ENCODE peak calls at places on chromosomes 13 and 19, in six cellular contexts. One of them, this sample, is unnamed.

GRCh38 chr19:13053761-13054604 is 48.7 kb downstream of the LYL1 start:
- DNase-seq in activated CD4-positive, CD25-positive, alpha-beta regulatory T cell treated with anti-CD3 and anti-CD28 coated beads, Interleukin-2, amount 50 U/mL, for 16 hours: no peak
- DNase-seq in HFF-Myc: peak; percentile 83
- DNase-seq in GM03348: peak; percentile 93
- DNase-seq in RWPE1: peak; percentile 83
- DNase-seq in WERI-Rb-1: no peak
- DNase-seq in this sample: no peak

GRCh38 chr13:112249644-112250610 is 126.2 kb upstream of the SPACA7 start:
- DNase-seq in activated CD4-positive, CD25-positive, alpha-beta regulatory T cell treated with anti-CD3 and anti-CD28 coated beads, Interleukin-2, amount 50 U/mL, for 16 hours: no peak
- DNase-seq in HFF-Myc: no peak
- DNase-seq in WERI-Rb-1: peak; percentile 9
- DNase-seq in GM03348: no peak
- DNase-seq in RWPE1: no peak
- DNase-seq in this sample: no peak

GRCh38 chr19:41587101-41587837 is 11.3 kb downstream of the CEACAM21 start:
- DNase-seq in RWPE1: no peak
- DNase-seq in GM03348: no peak
- DNase-seq in HFF-Myc: no peak
- DNase-seq in activated CD4-positive, CD25-positive, alpha-beta regulatory T cell treated with anti-CD3 and anti-CD28 coated beads, Interleukin-2, amount 50 U/mL, for 16 hours: no peak
- DNase-seq in WERI-Rb-1: no peak
- DNase-seq in this sample: no peak

GRCh38 chr13:33512880-33513554 is 227.5 kb upstream of the STARD13 start:
- DNase-seq in WERI-Rb-1: no peak
- DNase-seq in HFF-Myc: peak; percentile 42
- DNase-seq in activated CD4-positive, CD25-positive, alpha-beta regulatory T cell treated with anti-CD3 and anti-CD28 coated beads, Interleukin-2, amount 50 U/mL, for 16 hours: no peak
- DNase-seq in GM03348: no peak
- DNase-seq in RWPE1: no peak
- DNase-seq in this sample: no peak

GRCh38 chr13:99995503-99996176 is 14.1 kb downstream of the ZIC2 start:
- DNase-seq in RWPE1: no peak
- DNase-seq in activated CD4-positive, CD25-positive, alpha-beta regulatory T cell treated with anti-CD3 and anti-CD28 coated beads, Interleukin-2, amount 50 U/mL, for 16 hours: no peak
- DNase-seq in HFF-Myc: no peak
- DNase-seq in WERI-Rb-1: no peak
- DNase-seq in GM03348: no peak
- DNase-seq in this sample: no peak

GRCh38 chr19:3932931-3933810 is at the start of gene NMRK2:
- DNase-seq in activated CD4-positive, CD25-positive, alpha-beta regulatory T cell treated with anti-CD3 and anti-CD28 coated beads, Interleukin-2, amount 50 U/mL, for 16 hours: no peak
- DNase-seq in GM03348: no peak
- DNase-seq in RWPE1: no peak
- DNase-seq in WERI-Rb-1: peak; percentile 44
- DNase-seq in HFF-Myc: no peak
- DNase-seq in this sample: no peak

GRCh38 chr19:1446713-1447564 is 3.0 kb upstream of the APC2 start:
- DNase-seq in RWPE1: no peak
- DNase-seq in activated CD4-positive, CD25-positive, alpha-beta regulatory T cell treated with anti-CD3 and anti-CD28 coated beads, Interleukin-2, amount 50 U/mL, for 16 hours: no peak
- DNase-seq in WERI-Rb-1: peak; percentile 33
- DNase-seq in HFF-Myc: no peak
- DNase-seq in GM03348: peak; percentile 36
- DNase-seq in this sample: no peak

GRCh38 chr13:51249254-51249653 is 27.1 kb downstream of the FAM124A start:
- DNase-seq in GM03348: no peak
- DNase-seq in HFF-Myc: no peak
- DNase-seq in RWPE1: peak; percentile 28
- DNase-seq in WERI-Rb-1: no peak
- DNase-seq in activated CD4-positive, CD25-positive, alpha-beta regulatory T cell treated with anti-CD3 and anti-CD28 coated beads, Interleukin-2, amount 50 U/mL, for 16 hours: no peak
- DNase-seq in this sample: no peak

GRCh38 chr13:97904059-97904458 is 49.4 kb upstream of the IPO5 start:
- DNase-seq in activated CD4-positive, CD25-positive, alpha-beta regulatory T cell treated with anti-CD3 and anti-CD28 coated beads, Interleukin-2, amount 50 U/mL, for 16 hours: no peak
- DNase-seq in HFF-Myc: no peak
- DNase-seq in WERI-Rb-1: no peak
- DNase-seq in RWPE1: no peak
- DNase-seq in GM03348: peak; percentile 14
- DNase-seq in this sample: no peak

GRCh38 chr13:52847682-52848432 is 583 bp downstream of the PCDH8 start:
- DNase-seq in RWPE1: no peak
- DNase-seq in GM03348: no peak
- DNase-seq in activated CD4-positive, CD25-positive, alpha-beta regulatory T cell treated with anti-CD3 and anti-CD28 coated beads, Interleukin-2, amount 50 U/mL, for 16 hours: no peak
- DNase-seq in HFF-Myc: no peak
- DNase-seq in WERI-Rb-1: no peak
- DNase-seq in this sample: no peak

GRCh38 chr13:77222000-77222690 is 104.7 kb downstream of the MYCBP2 start:
- DNase-seq in HFF-Myc: no peak
- DNase-seq in WERI-Rb-1: no peak
- DNase-seq in RWPE1: no peak
- DNase-seq in activated CD4-positive, CD25-positive, alpha-beta regulatory T cell treated with anti-CD3 and anti-CD28 coated beads, Interleukin-2, amount 50 U/mL, for 16 hours: no peak
- DNase-seq in GM03348: no peak
- DNase-seq in this sample: no peak

GRCh38 chr19:3760871-3761361 is 576 bp downstream of the APBA3 start:
- DNase-seq in RWPE1: no peak
- DNase-seq in GM03348: peak; percentile 36
- DNase-seq in WERI-Rb-1: no peak
- DNase-seq in HFF-Myc: no peak
- DNase-seq in activated CD4-positive, CD25-positive, alpha-beta regulatory T cell treated with anti-CD3 and anti-CD28 coated beads, Interleukin-2, amount 50 U/mL, for 16 hours: no peak
- DNase-seq in this sample: peak; percentile 46

GRCh38 chr19:55830656-55831055 is 1.1 kb downstream of the NLRP11 start:
- DNase-seq in HFF-Myc: no peak
- DNase-seq in activated CD4-positive, CD25-positive, alpha-beta regulatory T cell treated with anti-CD3 and anti-CD28 coated beads, Interleukin-2, amount 50 U/mL, for 16 hours: no peak
- DNase-seq in GM03348: no peak
- DNase-seq in RWPE1: no peak
- DNase-seq in WERI-Rb-1: no peak
- DNase-seq in this sample: no peak

GRCh38 chr19:14555918-14556661 is 15.8 kb downstream of the NDUFB7 start:
- DNase-seq in WERI-Rb-1: no peak
- DNase-seq in GM03348: no peak
- DNase-seq in RWPE1: no peak
- DNase-seq in HFF-Myc: no peak
- DNase-seq in activated CD4-positive, CD25-positive, alpha-beta regulatory T cell treated with anti-CD3 and anti-CD28 coated beads, Interleukin-2, amount 50 U/mL, for 16 hours: no peak
- DNase-seq in this sample: peak; percentile 48

GRCh38 chr13:68551701-68552522 is 1321.8 kb upstream of the PCDH9 start:
- DNase-seq in HFF-Myc: no peak
- DNase-seq in GM03348: no peak
- DNase-seq in WERI-Rb-1: no peak
- DNase-seq in RWPE1: no peak
- DNase-seq in activated CD4-positive, CD25-positive, alpha-beta regulatory T cell treated with anti-CD3 and anti-CD28 coated beads, Interleukin-2, amount 50 U/mL, for 16 hours: no peak
- DNase-seq in this sample: peak; percentile 3

GRCh38 chr19:3464797-3465235 is 15.5 kb downstream of the SMIM24 start:
- DNase-seq in activated CD4-positive, CD25-positive, alpha-beta regulatory T cell treated with anti-CD3 and anti-CD28 coated beads, Interleukin-2, amount 50 U/mL, for 16 hours: no peak
- DNase-seq in WERI-Rb-1: no peak
- DNase-seq in RWPE1: no peak
- DNase-seq in HFF-Myc: no peak
- DNase-seq in GM03348: no peak
- DNase-seq in this sample: no peak

GRCh38 chr13:55632402-55632801 is 1508.3 kb upstream of the PRR20A start:
- DNase-seq in WERI-Rb-1: no peak
- DNase-seq in activated CD4-positive, CD25-positive, alpha-beta regulatory T cell treated with anti-CD3 and anti-CD28 coated beads, Interleukin-2, amount 50 U/mL, for 16 hours: no peak
- DNase-seq in GM03348: no peak
- DNase-seq in RWPE1: no peak
- DNase-seq in HFF-Myc: no peak
- DNase-seq in this sample: no peak

GRCh38 chr13:72567566-72567965 is 159.9 kb downstream of the MZT1 start:
- DNase-seq in RWPE1: no peak
- DNase-seq in WERI-Rb-1: peak; percentile 17
- DNase-seq in activated CD4-positive, CD25-positive, alpha-beta regulatory T cell treated with anti-CD3 and anti-CD28 coated beads, Interleukin-2, amount 50 U/mL, for 16 hours: no peak
- DNase-seq in HFF-Myc: no peak
- DNase-seq in GM03348: no peak
- DNase-seq in this sample: no peak

GRCh38 chr13:110396913-110397379 is 89.9 kb downstream of the COL4A2 start:
- DNase-seq in HFF-Myc: peak; percentile 98
- DNase-seq in RWPE1: peak; percentile 84
- DNase-seq in GM03348: peak; percentile 90
- DNase-seq in activated CD4-positive, CD25-positive, alpha-beta regulatory T cell treated with anti-CD3 and anti-CD28 coated beads, Interleukin-2, amount 50 U/mL, for 16 hours: no peak
- DNase-seq in WERI-Rb-1: no peak
- DNase-seq in this sample: peak; percentile 13

GRCh38 chr13:91468301-91468700 is 69.9 kb downstream of the GPC5 start:
- DNase-seq in WERI-Rb-1: no peak
- DNase-seq in GM03348: no peak
- DNase-seq in HFF-Myc: no peak
- DNase-seq in activated CD4-positive, CD25-positive, alpha-beta regulatory T cell treated with anti-CD3 and anti-CD28 coated beads, Interleukin-2, amount 50 U/mL, for 16 hours: no peak
- DNase-seq in RWPE1: peak; percentile 26
- DNase-seq in this sample: peak; percentile 42

GRCh38 chr13:44093607-44094583 is 214.2 kb downstream of the LACC1 start:
- DNase-seq in WERI-Rb-1: no peak
- DNase-seq in HFF-Myc: peak; percentile 45
- DNase-seq in RWPE1: no peak
- DNase-seq in GM03348: no peak
- DNase-seq in activated CD4-positive, CD25-positive, alpha-beta regulatory T cell treated with anti-CD3 and anti-CD28 coated beads, Interleukin-2, amount 50 U/mL, for 16 hours: no peak
- DNase-seq in this sample: no peak

GRCh38 chr13:114108894-114109293 is 23.5 kb downstream of the RASA3 start:
- DNase-seq in GM03348: no peak
- DNase-seq in RWPE1: no peak
- DNase-seq in WERI-Rb-1: peak; percentile 7
- DNase-seq in activated CD4-positive, CD25-positive, alpha-beta regulatory T cell treated with anti-CD3 and anti-CD28 coated beads, Interleukin-2, amount 50 U/mL, for 16 hours: no peak
- DNase-seq in HFF-Myc: no peak
- DNase-seq in this sample: no peak

This sample was measured in RKO.